ENCODE peak calls at places on chromosomes 4 and X, in five cellular contexts. B, X, M, V and Q are unnamed samples.
A peak's percentile ranks its signal among the peaks of the same experiment; 100 is the strongest.

GRCh38 chr4:66927937-66928336 is 617.4 kb downstream of the CENPC start:
- DNase-seq in B (no peak), X (no peak), M (no peak), V (no peak), Q (no peak)

GRCh38 chrX:133179500-133179899 is 38.7 kb downstream of the TFDP3 start:
- DNase-seq in B (no peak), X (no peak), M (no peak), V (no peak), Q (no peak)

GRCh38 chr4:124712417-124713212 is at the start of gene ANKRD50:
- DNase-seq in B (peak; percentile 94), X (peak; percentile 92), M (peak; percentile 95), V (peak; percentile 91), Q (peak; percentile 95)

GRCh38 chr4:176726803-176727202 is 65.9 kb downstream of the VEGFC start:
- DNase-seq in B (no peak), X (no peak), M (no peak), V (no peak), Q (no peak)

GRCh38 chr4:6470502-6471302 is 1.7 kb downstream of the PPP2R2C start:
- DNase-seq in B (peak; percentile 16), X (no peak), M (peak; percentile 66), V (peak; percentile 63), Q (no peak)

GRCh38 chr4:42371306-42372063 is 25.8 kb upstream of the SHISA3 start:
- DNase-seq in B (peak; percentile 10), X (no peak), M (no peak), V (no peak), Q (no peak)

GRCh38 chr4:74038161-74039064 is at the start of gene CXCL3:
- DNase-seq in B (peak; percentile 71), X (peak; percentile 72), M (peak; percentile 94), V (peak; percentile 47), Q (no peak)

GRCh38 chrX:139844163-139844562 is 88.7 kb downstream of the ATP11C start:
- DNase-seq in B (peak; percentile 37), X (no peak), M (no peak), V (no peak), Q (no peak)

GRCh38 chr4:169723207-169723606 is 34.5 kb downstream of the HPF1 start:
- DNase-seq in B (no peak), X (no peak), M (no peak), V (no peak), Q (no peak)

GRCh38 chr4:127965803-127966175 is 583 bp downstream of the ABHD18 start:
- DNase-seq in B (peak; percentile 78), X (peak; percentile 29), M (peak; percentile 82), V (no peak), Q (no peak)

GRCh38 chrX:5236096-5236495 is 992.6 kb downstream of the NLGN4X start:
- DNase-seq in B (no peak), X (no peak), M (no peak), V (no peak), Q (no peak)

GRCh38 chr4:150510176-150510875 is 71.6 kb upstream of the MAB21L2 start:
- DNase-seq in B (no peak), X (no peak), M (no peak), V (no peak), Q (no peak)

GRCh38 chr4:177596035-177596434 is 153.8 kb upstream of the AGA start:
- DNase-seq in B (no peak), X (no peak), M (no peak), V (no peak), Q (no peak)

GRCh38 chr4:182307746-182308145 is 64.5 kb downstream of the TENM3 start:
- DNase-seq in B (peak; percentile 29), X (no peak), M (no peak), V (no peak), Q (no peak)

GRCh38 chr4:88672987-88673386 is 24.6 kb downstream of the NAP1L5 start:
- DNase-seq in B (peak; percentile 19), X (no peak), M (no peak), V (no peak), Q (no peak)

GRCh38 chr4:8302331-8302730 is 32.8 kb downstream of the HTRA3 start:
- DNase-seq in B (no peak), X (no peak), M (no peak), V (peak; percentile 12), Q (no peak)
- H3K36me3 ChIP-seq in B (no peaks in the 10 kb centered on the region), X (no peaks in the 10 kb centered on the region), M (no peaks in the 10 kb centered on the region), V (no peaks in the 10 kb centered on the region), Q (no peaks in the 10 kb centered on the region)

GRCh38 chr4:174859904-174860303 is 30.9 kb upstream of the GLRA3 start:
- DNase-seq in B (no peak), X (no peak), M (no peak), V (no peak), Q (no peak)
- H3K4me3 ChIP-seq in B (no peak overlapping the region), X (no peak overlapping the region), M (no peak overlapping the region), V (no peak overlapping the region), Q (no peak overlapping the region)

GRCh38 chr4:1092026-1092982 is 21.1 kb downstream of the RNF212 start:
- DNase-seq in B (peak; percentile 59), X (no peak), M (no peak), V (no peak), Q (no peak)
- TF ChIP-seq CTCF in B (no peak), X (no peak), M (peak; percentile 8), V (no peak), Q (no peak)

GRCh38 chr4:40212674-40213504 is 16.1 kb downstream of the RHOH start:
- DNase-seq in B (no peak), X (no peak), M (no peak), V (no peak), Q (no peak)

GRCh38 chr4:40214661-40215418 is 18.0 kb downstream of the RHOH start:
- DNase-seq in B (no peak), X (no peak), M (no peak), V (no peak), Q (no peak)

GRCh38 chr4:40214038-40214437 is 17.2 kb downstream of the RHOH start:
- DNase-seq in B (no peak), X (no peak), M (no peak), V (no peak), Q (no peak)

GRCh38 chr4:40221744-40222143 is 24.9 kb downstream of the RHOH start:
- DNase-seq in B (no peak), X (no peak), M (no peak), V (no peak), Q (no peak)

DNA sequence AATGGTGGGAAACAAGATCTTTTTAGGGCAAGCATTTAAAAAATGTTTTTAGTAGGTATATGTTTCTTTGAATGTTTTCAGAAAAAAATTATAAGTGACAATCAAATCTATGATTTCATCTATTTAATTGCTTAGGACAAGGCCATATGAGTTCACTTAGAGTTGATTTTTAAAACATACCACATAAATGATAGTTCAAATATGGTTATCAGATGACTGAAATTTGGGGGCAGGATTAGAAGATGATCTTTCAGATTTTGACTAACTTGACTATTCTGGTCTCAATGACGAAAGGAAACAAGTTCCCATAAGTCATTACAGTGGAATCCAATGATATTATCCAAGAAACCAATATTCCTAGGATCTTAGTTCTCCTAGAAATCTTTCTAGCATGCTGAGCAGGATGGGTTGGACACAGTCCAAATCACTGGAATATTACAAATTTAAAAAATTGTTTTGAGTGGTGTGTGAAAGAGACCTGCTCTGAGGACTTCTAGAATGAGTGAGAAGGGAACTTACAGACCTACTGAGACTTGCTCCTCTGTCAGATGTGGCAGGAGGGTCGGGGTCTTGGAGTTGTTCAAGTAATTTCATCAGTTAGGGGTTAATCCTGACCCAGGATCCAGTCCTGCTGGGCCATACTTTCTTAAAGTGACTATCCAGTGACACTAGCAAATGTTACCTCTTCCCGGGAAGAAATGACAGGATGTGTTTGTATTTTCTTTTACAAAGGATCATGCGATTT is 20.0 kb downstream of the RHOH start:
- DNase-seq in B (no peak), X (no peak), M (no peak), V (no peak), Q (no peak)
- H3K36me3 ChIP-seq in B (no peaks in the 10 kb centered on the region), X (no peaks in the 10 kb centered on the region), M (no peaks in the 10 kb centered on the region), V (no peaks in the 10 kb centered on the region), Q (no peaks in the 10 kb centered on the region)

DNA sequence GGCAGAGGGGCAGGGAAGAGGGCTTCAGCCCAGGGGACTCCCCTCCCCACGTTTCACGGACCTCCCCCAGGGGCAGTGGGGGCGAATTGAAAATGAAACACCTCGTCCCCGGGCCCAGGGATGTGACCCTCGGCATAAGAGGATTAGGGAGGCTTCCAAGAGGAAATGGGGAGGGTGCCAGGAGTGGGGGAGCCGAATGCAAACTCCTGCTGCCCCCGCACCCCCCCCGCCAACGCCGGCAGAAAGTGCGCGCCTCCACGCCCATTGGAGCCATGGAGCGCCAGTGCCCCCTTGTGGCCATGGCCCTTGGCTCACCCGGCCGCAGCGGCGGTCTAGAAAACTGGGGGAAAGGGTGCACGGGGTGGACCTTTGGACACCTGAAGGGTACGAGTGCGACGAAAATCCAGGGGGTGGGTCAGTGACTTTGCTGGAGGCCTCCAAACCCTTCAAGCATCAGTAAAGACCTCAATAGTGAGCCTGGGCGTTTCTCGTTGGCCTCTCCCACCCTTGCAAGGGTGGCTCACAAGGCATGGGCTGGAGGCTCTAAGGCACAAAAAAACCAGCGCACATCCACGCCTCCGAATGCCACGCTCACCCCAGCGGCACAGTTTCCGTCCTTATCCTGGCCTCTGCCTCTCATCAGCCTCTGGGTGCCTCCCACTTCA is 120.8 kb upstream of the PJA1 start:
- DNase-seq in B (peak; percentile 72), X (peak; percentile 29), M (peak; percentile 76), V (peak; percentile 80), Q (no peak)
- H3K4me3 ChIP-seq in B (peak overlapping the region; percentile 26), X (peak overlapping the region; percentile 50), M (peak overlapping the region; percentile 40), V (peak overlapping the region; percentile 33), Q (peak overlapping the region; percentile 59)

DNA sequence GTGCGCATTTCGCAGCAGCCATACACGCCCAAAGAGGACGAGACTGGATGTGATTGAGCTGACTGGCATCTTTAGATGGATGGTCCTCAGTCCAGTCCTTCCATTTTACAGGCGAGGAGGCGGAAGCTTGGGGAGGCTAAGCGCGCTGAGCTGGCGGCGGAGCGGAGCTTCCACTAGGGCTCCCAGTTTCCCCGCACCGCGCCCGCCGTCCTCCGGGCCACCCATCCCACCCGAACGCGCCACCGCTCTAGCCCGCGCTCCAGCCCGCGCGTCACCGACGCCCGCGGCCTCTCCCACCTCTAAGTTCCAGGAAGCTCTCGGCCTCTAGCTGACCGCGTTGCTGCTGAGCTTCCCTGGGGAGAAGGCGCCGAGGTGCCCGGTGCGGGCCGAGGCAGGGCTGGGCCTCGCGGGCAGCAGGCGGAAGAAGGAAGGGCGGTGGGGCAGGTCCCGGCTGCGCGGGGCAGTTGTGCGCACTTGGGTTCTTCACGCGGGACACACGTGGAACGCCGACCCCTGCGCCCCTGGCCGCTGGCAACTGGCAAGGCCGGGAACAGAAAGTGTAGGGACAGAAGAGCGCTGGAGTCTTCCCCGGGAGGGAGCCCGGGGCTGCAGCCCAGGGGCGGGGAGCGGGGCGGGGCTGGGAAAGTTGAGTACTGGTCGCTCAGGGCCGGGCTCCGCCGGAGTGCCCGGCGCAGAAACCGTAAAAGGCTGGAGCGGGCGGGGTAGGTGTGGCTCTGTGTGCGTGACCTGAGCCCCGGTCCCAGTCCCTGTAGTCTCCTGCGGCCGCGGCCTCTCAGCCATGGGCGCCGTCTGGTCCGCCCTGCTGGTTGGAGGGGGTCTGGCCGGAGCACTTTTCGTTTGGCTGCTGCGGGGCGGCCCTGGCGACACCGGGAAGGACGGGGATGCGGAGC is at the start of gene STBD1:
- DNase-seq in B (peak; percentile 83), X (peak; percentile 87), M (peak; percentile 90), V (peak; percentile 78), Q (no peak)
- TF ChIP-seq CTCF in B (no peak), X (no peak), M (no peak), V (no peak), Q (no peak)

GRCh38 chr4:4424499-4425115 is 37.7 kb downstream of the NSG1 start:
- DNase-seq in B (no peak), X (peak; percentile 4), M (no peak), V (peak; percentile 3), Q (no peak)
- H3K36me3 ChIP-seq in B (peaks cover 21% of the 10 kb centered on the region), X (peaks cover 45% of the 10 kb centered on the region), M (peaks cover 60% of the 10 kb centered on the region), V (no peaks in the 10 kb centered on the region), Q (peaks cover 43% of the 10 kb centered on the region)

GRCh38 chr4:133152801-133153526 is 3.9 kb downstream of the PCDH10 start:
- DNase-seq in B (no peak), X (no peak), M (no peak), V (no peak), Q (no peak)
- H3K4me3 ChIP-seq in B (no peak overlapping the region), X (peak overlapping the region; percentile 63), M (peak overlapping the region; percentile 14), V (peak overlapping the region; percentile 43), Q (peak overlapping the region; percentile 62)